ENCODE peak calls at places on chromosomes 3 and 15, in six cellular contexts. P is EH; A is activated effector memory CD4-positive, alpha-beta T cell treated with Interleukin-2 at 50 U/mL for 16 hours; F is transverse colon; E is NCI-H2081; K is caudate nucleus. T is an unnamed sample.
A peak's percentile ranks its signal among the peaks of the same experiment; 100 is the strongest.

GRCh38 chr15:38038659-38039442 is 104.4 kb downstream of the TMCO5A start:
- DNase-seq in P (peak; percentile 89), A (no peak), F (no peak), E (no peak), K (no peak), T (no peak)

GRCh38 chr3:114151091-114151490 is 27.8 kb downstream of the DRD3 start:
- DNase-seq in P (no peak), A (no peak), F (no peak), E (no peak), K (no peak), T (no peak)

GRCh38 chr3:40192628-40193027 is 116.9 kb upstream of the EIF1B start:
- DNase-seq in P (no peak), A (no peak), F (no peak), E (no peak), K (no peak), T (no peak)

GRCh38 chr3:13267348-13267659 is 152.8 kb downstream of the NUP210 start:
- DNase-seq in P (no peak), A (no peak), F (no peak), E (no peak), K (no peak), T (no peak)

GRCh38 chr15:31503758-31504461 is 177.3 kb downstream of the KLF13 start:
- DNase-seq in P (no peak), A (no peak), F (no peak), E (no peak), K (no peak), T (peak; percentile 77)

GRCh38 chr3:11201246-11202024 is 47.1 kb downstream of the HRH1 start:
- DNase-seq in P (peak; percentile 73), A (no peak), F (peak; percentile 17), E (no peak), K (no peak), T (no peak)

GRCh38 chr3:16476636-16477035 is 36.9 kb downstream of the RFTN1 start:
- DNase-seq in P (peak; percentile 97), A (no peak), F (no peak), E (no peak), K (no peak), T (no peak)

GRCh38 chr3:97821810-97822775 is at the start of gene CRYBG3:
- DNase-seq in P (peak; percentile 83), A (peak; percentile 81), F (peak; percentile 88), E (peak; percentile 91), K (peak; percentile 60), T (no peak)

GRCh38 chr15:49978171-49978570 is 140.9 kb downstream of the ATP8B4 start:
- DNase-seq in P (no peak), A (no peak), F (no peak), E (no peak), K (no peak), T (no peak)

GRCh38 chr3:13007251-13007941 is 65.8 kb downstream of the IQSEC1 start:
- DNase-seq in P (no peak), A (no peak), F (no peak), E (no peak), K (no peak), T (no peak)

GRCh38 chr3:194792368-194792767 is 106.7 kb downstream of the FAM43A start:
- DNase-seq in P (no peak), A (no peak), F (no peak), E (no peak), K (no peak), T (no peak)

GRCh38 chr3:121768452-121768851 is 18.9 kb upstream of the GOLGB1 start:
- DNase-seq in P (no peak), A (no peak), F (no peak), E (no peak), K (no peak), T (no peak)

GRCh38 chr15:101172421-101173097 is 79.3 kb downstream of the CHSY1 start:
- DNase-seq in P (no peak), A (no peak), F (no peak), E (no peak), K (no peak), T (no peak)

GRCh38 chr15:82317091-82317489 is 32.2 kb downstream of the GOLGA6L10 start:
- DNase-seq in P (no peak), A (no peak), F (no peak), E (no peak), K (no peak), T (no peak)

GRCh38 chr15:61828860-61829513 is 231.3 kb downstream of the VPS13C start:
- DNase-seq in P (no peak), A (no peak), F (no peak), E (no peak), K (no peak), T (no peak)

GRCh38 chr3:151047636-151048035 is 37.8 kb upstream of the MED12L start:
- DNase-seq in P (peak; percentile 14), A (no peak), F (no peak), E (no peak), K (no peak), T (no peak)

GRCh38 chr3:100045696-100046095 is 68.6 kb downstream of the FILIP1L start:
- DNase-seq in P (peak; percentile 99), A (no peak), F (peak; percentile 56), E (no peak), K (no peak), T (no peak)

GRCh38 chr3:29275309-29275708 is 5.6 kb upstream of the RBMS3 start:
- DNase-seq in P (peak; percentile 54), A (no peak), F (peak; percentile 23), E (no peak), K (no peak), T (no peak)

GRCh38 chr3:53624467-53624866 is 130.1 kb downstream of the CACNA1D start:
- DNase-seq in P (no peak), A (no peak), F (no peak), E (no peak), K (no peak), T (no peak)

GRCh38 chr3:185846041-185846440 is 21.2 kb upstream of the IGF2BP2 start:
- DNase-seq in P (no peak), A (no peak), F (no peak), E (no peak), K (no peak), T (no peak)

GRCh38 chr3:76700323-76700722 is 339.6 kb upstream of the ROBO2 start:
- DNase-seq in P (no peak), A (no peak), F (no peak), E (no peak), K (no peak), T (no peak)

GRCh38 chr3:127084401-127084990 is 101.6 kb downstream of the PLXNA1 start:
- DNase-seq in P (no peak), A (no peak), F (no peak), E (no peak), K (no peak), T (no peak)

GRCh38 chr3:71973337-71974030 is 188.5 kb upstream of the PROK2 start:
- DNase-seq in P (no peak), A (no peak), F (no peak), E (peak; percentile 37), K (peak; percentile 54), T (no peak)

GRCh38 chr3:42488687-42489086 is 13.8 kb upstream of the VIPR1 start:
- DNase-seq in P (no peak), A (no peak), F (no peak), E (no peak), K (no peak), T (no peak)

GRCh38 chr3:64440498-64440897 is 215.2 kb upstream of the PRICKLE2 start:
- DNase-seq in P (peak; percentile 67), A (no peak), F (no peak), E (peak; percentile 67), K (no peak), T (no peak)

GRCh38 chr15:36254446-36254845 is 325.0 kb upstream of the CDIN1 start:
- DNase-seq in P (peak; percentile 32), A (no peak), F (no peak), E (no peak), K (no peak), T (no peak)

GRCh38 chr3:52983336-52983807 is 62.5 kb downstream of the SFMBT1 start:
- DNase-seq in P (no peak), A (peak; percentile 30), F (peak; percentile 38), E (no peak), K (no peak), T (no peak)

GRCh38 chr3:16533928-16534913 is 20.7 kb upstream of the RFTN1 start:
- DNase-seq in P (no peak), A (no peak), F (no peak), E (no peak), K (no peak), T (peak; percentile 86)

GRCh38 chr3:111954228-111954990 is 24.4 kb upstream of the ABHD10 start:
- DNase-seq in P (peak; percentile 82), A (no peak), F (no peak), E (peak; percentile 15), K (no peak), T (no peak)

GRCh38 chr15:80436511-80437307 is 32.5 kb downstream of the ARNT2 start:
- DNase-seq in P (peak; percentile 61), A (no peak), F (no peak), E (no peak), K (no peak), T (no peak)

GRCh38 chr15:68829068-68829467 is 8.4 kb upstream of the ANP32A start:
- DNase-seq in P (peak; percentile 33), A (no peak), F (no peak), E (no peak), K (peak; percentile 20), T (no peak)

GRCh38 chr3:129197341-129197740 is 13.6 kb upstream of the CNBP start:
- DNase-seq in P (no peak), A (no peak), F (no peak), E (no peak), K (no peak), T (no peak)

T was measured in vagina.